ENCODE peak calls at places on chromosome 12, in five cellular contexts. P, W, C, X and G are unnamed samples.

GRCh38 chr12:99250091-99250490 is 397.5 kb upstream of the GARIN6 start:
- DNase-seq in P (no peak), W (no peak), C (no peak), X (no peak), G (no peak)

GRCh38 chr12:24742378-24742777 is 206.5 kb downstream of the BCAT1 start:
- DNase-seq in P (no peak), W (no peak), C (no peak), X (no peak), G (peak; percentile 20)

GRCh38 chr12:128818065-128819022 is 5.4 kb downstream of the SLC15A4 start:
- DNase-seq in P (no peak), W (no peak), C (no peak), X (no peak), G (no peak)

GRCh38 chr12:41606741-41607460 is 418.8 kb downstream of the PDZRN4 start:
- DNase-seq in P (no peak), W (no peak), C (peak; percentile 13), X (no peak), G (peak; percentile 51)

GRCh38 chr12:110733089-110733715 is 9.5 kb downstream of the PPP1CC start:
- DNase-seq in P (no peak), W (no peak), C (peak; percentile 72), X (no peak), G (no peak)

GRCh38 chr12:51994959-51995358 is 11.8 kb upstream of the TAMALIN start:
- DNase-seq in P (no peak), W (no peak), C (no peak), X (no peak), G (no peak)

GRCh38 chr12:6942331-6942665 is 1.3 kb upstream of the RNU7-1 start:
- DNase-seq in P (no peak), W (no peak), C (no peak), X (no peak), G (peak; percentile 64)

GRCh38 chr12:612886-613285 is 50.4 kb downstream of the NINJ2 start:
- DNase-seq in P (no peak), W (no peak), C (no peak), X (no peak), G (no peak)

GRCh38 chr12:42291680-42292079 is 34.2 kb downstream of the ZCRB1 start:
- DNase-seq in P (no peak), W (no peak), C (no peak), X (no peak), G (no peak)

GRCh38 chr12:104669851-104670337 is 213.1 kb downstream of the CHST11 start:
- DNase-seq in P (no peak), W (no peak), C (no peak), X (peak; percentile 24), G (no peak)

GRCh38 chr12:9948606-9949286 is 16.6 kb upstream of the CLEC2A start:
- DNase-seq in P (no peak), W (no peak), C (no peak), X (no peak), G (no peak)

GRCh38 chr12:79527498-79527897 is 163.3 kb downstream of the PAWR start:
- DNase-seq in P (no peak), W (no peak), C (no peak), X (no peak), G (no peak)

GRCh38 chr12:28578361-28578760 is 388.1 kb downstream of the CCDC91 start:
- DNase-seq in P (no peak), W (no peak), C (no peak), X (no peak), G (no peak)

GRCh38 chr12:24820872-24821271 is 128.0 kb downstream of the BCAT1 start:
- DNase-seq in P (no peak), W (no peak), C (no peak), X (no peak), G (peak; percentile 93)

GRCh38 chr12:32074432-32074831 is 32.2 kb upstream of the BICD1 start:
- DNase-seq in P (no peak), W (no peak), C (no peak), X (no peak), G (no peak)

GRCh38 chr12:100904270-100904669 is 109.7 kb downstream of the ANO4 start:
- DNase-seq in P (no peak), W (no peak), C (no peak), X (no peak), G (no peak)

GRCh38 chr12:54017027-54017788 is 8.4 kb downstream of the HOXC8 start:
- DNase-seq in P (no peak), W (peak; percentile 38), C (peak; percentile 77), X (no peak), G (peak; percentile 93)

GRCh38 chr12:48739618-48740269 is 23.2 kb upstream of the CCNT1 start:
- DNase-seq in P (no peak), W (no peak), C (no peak), X (no peak), G (no peak)

GRCh38 chr12:70007687-70008086 is 182.7 kb downstream of the MYRFL start:
- DNase-seq in P (no peak), W (no peak), C (no peak), X (no peak), G (no peak)

GRCh38 chr12:10220398-10221077 is 7.9 kb downstream of the GABARAPL1 start:
- DNase-seq in P (no peak), W (peak; percentile 80), C (no peak), X (no peak), G (peak; percentile 94)

GRCh38 chr12:52084491-52085231 is 5.2 kb downstream of the SMIM41 start:
- DNase-seq in P (no peak), W (no peak), C (no peak), X (no peak), G (no peak)

GRCh38 chr12:80053048-80053790 is 46.1 kb upstream of the OTOGL start:
- DNase-seq in P (no peak), W (no peak), C (no peak), X (no peak), G (no peak)

GRCh38 chr12:85036241-85036707 is at the start of the genes LRRIQ1 and TSPAN19:
- DNase-seq in P (peak; percentile 78), W (peak; percentile 60), C (peak; percentile 90), X (peak; percentile 6), G (peak; percentile 99)

GRCh38 chr12:97758102-97758501 is 295.5 kb downstream of the RMST start:
- DNase-seq in P (no peak), W (no peak), C (no peak), X (no peak), G (no peak)

GRCh38 chr12:15322164-15323054 is at the start of gene PTPRO:
- DNase-seq in P (no peak), W (no peak), C (peak; percentile 40), X (no peak), G (peak; percentile 85)

GRCh38 chr12:56202366-56202765 is 13.1 kb upstream of the SMARCC2 start:
- DNase-seq in P (no peak), W (no peak), C (no peak), X (no peak), G (no peak)

GRCh38 chr12:12350868-12351463 is 924 bp upstream of the MANSC1 start:
- DNase-seq in P (no peak), W (no peak), C (no peak), X (no peak), G (no peak)

GRCh38 chr12:58922849-58923248 is 2.5 kb upstream of the LRIG3 start:
- DNase-seq in P (no peak), W (no peak), C (no peak), X (no peak), G (no peak)

GRCh38 chr12:124479680-124480468 is 87.5 kb downstream of the NCOR2 start:
- DNase-seq in P (no peak), W (no peak), C (no peak), X (no peak), G (peak; percentile 88)

GRCh38 chr12:47080725-47081502 is 1.2 kb upstream of the AMIGO2 start:
- DNase-seq in P (peak; percentile 76), W (peak; percentile 69), C (peak; percentile 90), X (peak; percentile 55), G (peak; percentile 20)

GRCh38 chr12:90854136-90854689 is 100.8 kb downstream of the CCER1 start:
- DNase-seq in P (no peak), W (peak; percentile 35), C (peak; percentile 63), X (no peak), G (peak; percentile 80)

GRCh38 chr12:105334001-105334400 is 3.5 kb downstream of the C12orf75 start:
- DNase-seq in P (no peak), W (no peak), C (no peak), X (no peak), G (peak; percentile 17)

GRCh38 chr12:64756371-64756770 is 2.8 kb downstream of the GNS start:
- DNase-seq in P (no peak), W (no peak), C (no peak), X (no peak), G (no peak)

GRCh38 chr12:75725505-75726120 is 214.2 kb upstream of the KRR1 start:
- DNase-seq in P (no peak), W (no peak), C (peak; percentile 73), X (no peak), G (peak; percentile 31)